ENCODE peak calls at places on chromosome 19, in four cellular contexts. One of them, this sample, is unnamed.

GRCh38 chr19:50046649-50047503 is 21.1 kb downstream of the ZNF473 start:
- DNase-seq in progenitor cell of endocrine pancreas: no peak
- DNase-seq in kidney tubule cell: peak
- DNase-seq in nephron progenitor cell: peak
- DNase-seq in this sample: peak

GRCh38 chr19:13557756-13558398 is 51.6 kb upstream of the CACNA1A start:
- DNase-seq in progenitor cell of endocrine pancreas: no peak
- DNase-seq in kidney tubule cell: no peak
- DNase-seq in nephron progenitor cell: no peak
- DNase-seq in this sample: peak

GRCh38 chr19:16273005-16273404 is 51.6 kb upstream of the KLF2 start:
- DNase-seq in progenitor cell of endocrine pancreas: no peak
- DNase-seq in kidney tubule cell: no peak
- DNase-seq in nephron progenitor cell: no peak
- DNase-seq in this sample: no peak

GRCh38 chr19:12647490-12648071 is 19.0 kb downstream of the MAN2B1 start:
- DNase-seq in progenitor cell of endocrine pancreas: no peak
- DNase-seq in kidney tubule cell: peak
- DNase-seq in nephron progenitor cell: peak
- DNase-seq in this sample: peak

GRCh38 chr19:18156841-18157464 is 4.0 kb downstream of the PIK3R2 start:
- DNase-seq in progenitor cell of endocrine pancreas: no peak
- DNase-seq in kidney tubule cell: peak
- DNase-seq in nephron progenitor cell: no peak
- DNase-seq in this sample: peak

GRCh38 chr19:8512115-8512967 is 1.6 kb downstream of the ZNF414 start:
- DNase-seq in progenitor cell of endocrine pancreas: no peak
- DNase-seq in kidney tubule cell: peak
- DNase-seq in nephron progenitor cell: no peak
- DNase-seq in this sample: peak

GRCh38 chr19:9054768-9055167 is 32.1 kb upstream of the OR1M1 start:
- DNase-seq in progenitor cell of endocrine pancreas: no peak
- DNase-seq in kidney tubule cell: peak
- DNase-seq in nephron progenitor cell: no peak
- DNase-seq in this sample: no peak

GRCh38 chr19:10450853-10451609 is 30.7 kb downstream of the PDE4A start:
- DNase-seq in progenitor cell of endocrine pancreas: no peak
- DNase-seq in kidney tubule cell: no peak
- DNase-seq in nephron progenitor cell: no peak
- DNase-seq in this sample: peak

GRCh38 chr19:1093330-1093729 is 1.8 kb downstream of the POLR2E start:
- DNase-seq in progenitor cell of endocrine pancreas: no peak
- DNase-seq in kidney tubule cell: no peak
- DNase-seq in nephron progenitor cell: no peak
- DNase-seq in this sample: no peak

This sample was measured in HEK293T.